ENCODE peak calls at places on chromosomes 16 and 17, in nine cellular contexts. N is tibial artery, G is dorsolateral prefrontal cortex, Z is mesenchymal stem cell, Y is hepatocyte, M is fibroblast of lung, X is ovary, K is psoas muscle, C is Peyer's patch. H is an unnamed sample.

GRCh38 chr16:57341441-57342303 is 16.9 kb upstream of the CCL22 start:
- DNase-seq in M (peak; percentile 96), X (no peak), G (no peak), K (no peak), C (no peak), N (no peak), Y (peak; percentile 74), Z (peak; percentile 88), H (no peak)

GRCh38 chr16:4918790-4919210 is 18.1 kb downstream of the PPL start:
- DNase-seq in K (no peak), M (no peak), C (no peak), Z (no peak), G (no peak), N (no peak), Y (peak; percentile 69), X (no peak), H (no peak)

GRCh38 chr16:88540346-88540977 is 29.7 kb upstream of the ZC3H18 start:
- DNase-seq in Z (no peak), C (no peak), G (no peak), X (no peak), M (no peak), N (no peak), K (no peak), Y (no peak), H (no peak)

GRCh38 chr16:23920899-23921298 is 85.1 kb downstream of the PRKCB start:
- DNase-seq in K (no peak), G (no peak), N (no peak), X (no peak), Y (no peak), Z (no peak), C (no peak), M (no peak), H (no peak)

GRCh38 chr16:23330161-23330560 is 28.1 kb downstream of the SCNN1B start:
- DNase-seq in K (no peak), Z (no peak), N (no peak), M (no peak), C (no peak), G (no peak), Y (no peak), X (no peak), H (no peak)

GRCh38 chr16:11681977-11682654 is 13.9 kb downstream of the SNN start:
- DNase-seq in X (no peak), K (peak; percentile 60), G (no peak), Z (no peak), C (peak; percentile 85), Y (no peak), M (no peak), N (no peak), H (no peak)

GRCh38 chr16:57184890-57185445 is 871 bp downstream of the PSME3IP1 start:
- DNase-seq in K (no peak), Z (no peak), C (no peak), X (peak; percentile 28), G (no peak), Y (no peak), M (no peak), N (no peak), H (no peak)

GRCh38 chr16:4924593-4925378 is 12.2 kb downstream of the PPL start:
- DNase-seq in K (no peak), C (peak; percentile 66), X (no peak), M (no peak), Y (peak; percentile 82), N (no peak), G (no peak), Z (no peak), H (no peak)

GRCh38 chr17:32621612-32622312 is 135.0 kb downstream of the CDK5R1 start:
- DNase-seq in K (no peak), Y (no peak), X (no peak), Z (peak; percentile 57), N (no peak), M (no peak), G (no peak), C (no peak), H (no peak)

GRCh38 chr17:66720027-66720426 is 114.9 kb upstream of the CACNG5 start:
- DNase-seq in K (no peak), G (no peak), Y (no peak), N (no peak), C (no peak), X (no peak), Z (no peak), M (no peak), H (peak; percentile 21)

GRCh38 chr16:4093495-4094137 is 22.6 kb downstream of the ADCY9 start:
- DNase-seq in K (peak; percentile 43), G (no peak), Z (peak; percentile 35), M (no peak), C (peak; percentile 36), X (no peak), Y (no peak), N (peak; percentile 60), H (no peak)

GRCh38 chr16:77805403-77805802 is 17.0 kb downstream of the VAT1L start:
- DNase-seq in G (no peak), N (no peak), K (no peak), M (no peak), Y (no peak), C (no peak), Z (no peak), X (no peak), H (no peak)

DNA sequence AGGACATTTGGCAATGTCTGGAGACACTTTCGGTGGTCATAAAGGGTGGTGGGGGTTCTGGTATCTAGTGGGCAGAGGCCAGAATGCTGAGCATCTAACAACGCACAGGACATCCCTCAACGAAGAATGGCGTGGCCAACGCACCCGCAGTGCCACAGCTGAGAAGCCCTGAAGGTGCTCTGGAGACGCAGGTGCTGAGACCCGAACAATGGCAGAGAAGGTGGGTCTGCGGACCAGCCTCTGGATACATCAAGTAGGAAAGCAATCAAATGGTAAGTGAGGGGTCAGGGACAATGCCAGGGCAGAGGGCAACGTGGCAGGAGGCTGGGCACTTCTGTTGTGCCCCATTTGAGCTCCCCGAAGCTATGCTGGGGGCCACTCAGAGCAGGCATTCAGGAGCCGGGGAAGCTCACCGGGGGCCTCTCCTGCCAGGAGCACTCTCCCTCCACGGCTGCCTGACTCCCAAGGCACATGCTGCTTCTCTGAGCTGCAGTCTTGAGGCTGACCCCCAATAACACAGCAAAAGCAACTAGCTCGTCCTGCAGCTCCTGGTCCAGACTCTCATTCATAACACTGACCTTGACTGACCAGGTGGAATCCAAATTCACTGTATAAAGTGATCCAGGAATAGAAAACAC is 26.0 kb downstream of the SPHK1 start:
- DNase-seq in Y (no peak), C (no peak), K (no peak), N (no peak), G (peak; percentile 20), X (no peak), M (no peak), Z (no peak), H (no peak)
- H3K27ac ChIP-seq in Y (no peak overlapping the region), C (no peak overlapping the region), K (no peak overlapping the region), N (no peak overlapping the region), G (no peak overlapping the region), X (no peak overlapping the region), M (no peak overlapping the region), Z (no peak overlapping the region), H (no peak overlapping the region)

DNA sequence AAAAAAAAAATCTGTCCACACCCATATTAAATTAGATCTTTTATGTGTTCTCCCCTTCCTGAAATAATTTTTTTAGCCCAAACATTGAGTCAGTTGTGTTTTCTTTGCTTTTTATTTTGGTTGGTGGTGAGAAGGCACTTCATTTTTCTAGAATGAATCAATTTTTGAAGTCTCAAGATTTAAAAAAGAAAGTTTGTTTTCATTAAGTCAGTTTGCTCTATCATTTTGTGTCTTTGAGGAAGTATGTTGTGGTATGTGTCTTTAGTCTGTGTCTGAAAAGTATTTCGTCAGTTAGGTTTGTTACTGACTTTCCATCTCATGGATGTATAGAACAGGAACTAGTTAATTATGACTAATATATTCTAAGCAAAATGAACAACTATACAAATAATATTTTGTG is 3.8 kb downstream of the IGF2BP1 start:
- DNase-seq in K (no peak), Z (no peak), M (peak; percentile 59), C (no peak), N (no peak), Y (peak; percentile 1), X (no peak), G (no peak), H (no peak)
- H3K4me3 ChIP-seq in K (no peak overlapping the region), Z (no peak overlapping the region), M (no peak overlapping the region), C (no peak overlapping the region), N (no peak overlapping the region), Y (peak overlapping the region; percentile 87), X (no peak overlapping the region), G (no peak overlapping the region), H (no peak overlapping the region)

GRCh38 chr17:21043296-21044232 is 753 bp upstream of the USP22 start:
- DNase-seq in K (peak; percentile 99), X (peak; percentile 98), G (peak; percentile 99), C (peak; percentile 99), Z (peak; percentile 99), Y (peak; percentile 100), N (peak; percentile 98), M (peak; percentile 99), H (peak; percentile 98)

GRCh38 chr17:21042434-21043295 is at the start of gene USP22:
- DNase-seq in M (no peak), Y (no peak), C (peak; percentile 63), X (no peak), G (peak; percentile 92), K (no peak), N (peak; percentile 31), Z (no peak), H (no peak)

GRCh38 chr17:21041753-21042433 is 918 bp downstream of the USP22 start:
- DNase-seq in Y (peak; percentile 91), M (peak; percentile 75), G (peak; percentile 89), X (peak; percentile 87), C (peak; percentile 90), N (peak; percentile 91), K (peak; percentile 90), Z (peak; percentile 81), H (peak; percentile 89)

GRCh38 chr17:21037117-21037803 is 5.6 kb downstream of the USP22 start:
- DNase-seq in X (no peak), Z (no peak), M (no peak), G (no peak), N (no peak), K (no peak), C (peak; percentile 24), Y (no peak), H (no peak)

DNA sequence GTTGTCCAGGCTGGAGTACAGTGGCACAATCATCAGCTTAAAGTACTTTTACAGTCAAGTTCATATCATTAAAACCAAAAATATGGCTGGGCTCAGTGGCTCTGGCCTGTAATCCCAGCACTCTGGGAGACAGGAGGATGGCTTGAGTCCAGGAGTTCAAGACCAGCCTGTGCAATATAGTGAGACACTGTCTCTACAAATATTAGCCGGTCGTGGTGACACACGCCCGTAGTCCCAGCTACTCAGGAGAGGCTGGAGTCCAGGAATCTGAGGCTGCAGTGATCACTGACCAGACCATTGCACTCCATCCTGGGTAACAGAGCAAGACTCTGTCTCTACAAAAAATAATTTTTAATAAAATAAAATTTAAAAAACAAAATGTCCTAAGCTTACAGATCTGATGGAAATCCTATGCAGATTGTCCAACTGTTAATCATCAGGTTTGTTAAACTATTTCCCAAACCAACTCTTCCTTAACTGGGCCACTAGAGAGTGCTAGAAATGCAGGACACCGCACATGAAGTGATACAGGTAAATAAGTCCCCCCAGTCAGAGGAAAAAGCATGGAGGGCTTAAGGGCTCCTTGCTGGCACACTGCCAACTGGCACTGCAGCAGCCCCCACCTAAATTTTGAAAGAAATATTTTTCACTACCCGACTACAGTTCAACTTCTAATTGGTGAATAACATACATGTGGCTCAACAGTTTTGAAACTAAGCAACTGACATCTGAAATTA is 2.8 kb downstream of the USP22 start:
- DNase-seq in Z (peak; percentile 54), G (no peak), M (peak; percentile 60), C (peak; percentile 60), N (no peak), K (peak; percentile 30), X (peak; percentile 56), Y (peak; percentile 62), H (no peak)
- H3K27ac ChIP-seq in Z (no peak overlapping the region), G (no peak overlapping the region), M (peak overlapping the region; percentile 98), C (no peak overlapping the region), N (peak overlapping the region; percentile 99), K (peak overlapping the region; percentile 99), X (no peak overlapping the region), Y (peak overlapping the region; percentile 100), H (peak overlapping the region; percentile 99)

GRCh38 chr17:34511931-34512330 is 67.5 kb upstream of the TMEM132E start:
- DNase-seq in X (no peak), Y (no peak), Z (no peak), N (no peak), M (no peak), C (no peak), G (no peak), K (no peak), H (no peak)
- H3K4me3 ChIP-seq in X (no peak overlapping the region), Y (no peak overlapping the region), Z (no peak overlapping the region), N (no peak overlapping the region), M (no peak overlapping the region), C (no peak overlapping the region), G (no peak overlapping the region), K (no peak overlapping the region), H (no peak overlapping the region)

H was measured in right atrium auricular region.